ENCODE peak calls at places on chromosomes 2 and 18, in five cellular contexts. One of them, this sample, is unnamed.

GRCh38 chr2:218024336-218024735 is 21.5 kb upstream of the TNS1 start:
- DNase-seq in HL-60: no peak
- DNase-seq in left lung: peak; percentile 10
- DNase-seq in colonic mucosa: no peak
- DNase-seq in BE2C: peak; percentile 3
- DNase-seq in this sample: peak; percentile 25

GRCh38 chr2:180524458-180524857 is 455.9 kb upstream of the UBE2E3 start:
- DNase-seq in HL-60: no peak
- DNase-seq in BE2C: no peak
- DNase-seq in colonic mucosa: no peak
- DNase-seq in left lung: no peak
- DNase-seq in this sample: no peak

GRCh38 chr2:187873132-187873531 is 318.9 kb upstream of the TFPI start:
- DNase-seq in HL-60: no peak
- DNase-seq in colonic mucosa: no peak
- DNase-seq in BE2C: no peak
- DNase-seq in left lung: no peak
- DNase-seq in this sample: no peak

GRCh38 chr2:230160112-230160660 is 59.6 kb downstream of the SP110 start:
- DNase-seq in HL-60: peak; percentile 60
- DNase-seq in BE2C: peak; percentile 49
- DNase-seq in colonic mucosa: peak; percentile 53
- DNase-seq in left lung: peak; percentile 58
- DNase-seq in this sample: no peak

GRCh38 chr2:75324141-75324540 is 124.8 kb upstream of the TACR1 start:
- DNase-seq in HL-60: no peak
- DNase-seq in colonic mucosa: no peak
- DNase-seq in BE2C: no peak
- DNase-seq in left lung: no peak
- DNase-seq in this sample: no peak

GRCh38 chr2:1754046-1754445 is 9.7 kb upstream of the PXDN start:
- DNase-seq in colonic mucosa: no peak
- DNase-seq in BE2C: no peak
- DNase-seq in HL-60: no peak
- DNase-seq in left lung: no peak
- DNase-seq in this sample: no peak

GRCh38 chr18:36782710-36783109 is 46.1 kb downstream of the TPGS2 start:
- DNase-seq in BE2C: no peak
- DNase-seq in colonic mucosa: no peak
- DNase-seq in left lung: no peak
- DNase-seq in HL-60: no peak
- DNase-seq in this sample: no peak

GRCh38 chr2:165803123-165803760 is 9.2 kb upstream of the GALNT3 start:
- DNase-seq in HL-60: no peak
- DNase-seq in BE2C: no peak
- DNase-seq in left lung: no peak
- DNase-seq in colonic mucosa: peak; percentile 80
- DNase-seq in this sample: no peak

GRCh38 chr2:204517154-204517553 is 28.1 kb upstream of the PARD3B start:
- DNase-seq in colonic mucosa: no peak
- DNase-seq in HL-60: no peak
- DNase-seq in left lung: no peak
- DNase-seq in BE2C: no peak
- DNase-seq in this sample: no peak

GRCh38 chr2:143474568-143474967 is 345.3 kb downstream of the ARHGAP15 start:
- DNase-seq in left lung: no peak
- DNase-seq in BE2C: no peak
- DNase-seq in colonic mucosa: no peak
- DNase-seq in HL-60: no peak
- DNase-seq in this sample: no peak

GRCh38 chr2:219737270-219737691 is 109.9 kb downstream of the SLC4A3 start:
- DNase-seq in BE2C: no peak
- DNase-seq in left lung: no peak
- DNase-seq in colonic mucosa: no peak
- DNase-seq in HL-60: no peak
- DNase-seq in this sample: no peak

GRCh38 chr2:69013837-69014796 is 1.1 kb downstream of the ANTXR1 start:
- DNase-seq in HL-60: no peak
- DNase-seq in colonic mucosa: no peak
- DNase-seq in left lung: no peak
- DNase-seq in BE2C: no peak
- DNase-seq in this sample: no peak
- TF ChIP-seq CTCF in HL-60: no peak
- TF ChIP-seq CTCF in colonic mucosa: no peak
- TF ChIP-seq CTCF in left lung: no peak
- TF ChIP-seq CTCF in BE2C: no peak
- TF ChIP-seq CTCF in this sample: peak; percentile 11

GRCh38 chr2:193584522-193584938 is 1389.8 kb upstream of the TMEFF2 start:
- DNase-seq in left lung: no peak
- DNase-seq in HL-60: no peak
- DNase-seq in BE2C: peak; percentile 53
- DNase-seq in colonic mucosa: no peak
- DNase-seq in this sample: no peak
- TF ChIP-seq CTCF in left lung: no peak
- TF ChIP-seq CTCF in HL-60: peak; percentile 59
- TF ChIP-seq CTCF in BE2C: peak; percentile 87
- TF ChIP-seq CTCF in colonic mucosa: peak; percentile 28
- TF ChIP-seq CTCF in this sample: peak; percentile 68

GRCh38 chr2:160464017-160464416 is 29.6 kb downstream of the RBMS1 start:
- DNase-seq in HL-60: no peak
- DNase-seq in colonic mucosa: no peak
- DNase-seq in left lung: no peak
- DNase-seq in BE2C: no peak
- DNase-seq in this sample: no peak
- TF ChIP-seq CTCF in HL-60: no peak
- TF ChIP-seq CTCF in colonic mucosa: no peak
- TF ChIP-seq CTCF in left lung: no peak
- TF ChIP-seq CTCF in BE2C: no peak
- TF ChIP-seq CTCF in this sample: no peak

GRCh38 chr2:162156149-162156548 is 4.1 kb upstream of the GCG start:
- DNase-seq in BE2C: no peak
- DNase-seq in HL-60: no peak
- DNase-seq in colonic mucosa: no peak
- DNase-seq in left lung: no peak
- DNase-seq in this sample: no peak

GRCh38 chr2:162149940-162150339 is 2.1 kb downstream of the GCG start:
- DNase-seq in left lung: no peak
- DNase-seq in HL-60: no peak
- DNase-seq in BE2C: no peak
- DNase-seq in colonic mucosa: no peak
- DNase-seq in this sample: no peak

GRCh38 chr2:162153608-162154224 is 1.7 kb upstream of the GCG start:
- DNase-seq in left lung: peak; percentile 39
- DNase-seq in BE2C: peak; percentile 34
- DNase-seq in HL-60: peak; percentile 8
- DNase-seq in colonic mucosa: peak; percentile 79
- DNase-seq in this sample: no peak

GRCh38 chr2:162152147-162152546 is at the start of gene GCG:
- DNase-seq in left lung: no peak
- DNase-seq in HL-60: no peak
- DNase-seq in BE2C: no peak
- DNase-seq in colonic mucosa: no peak
- DNase-seq in this sample: no peak

GRCh38 chr2:162155093-162155492 is 3.0 kb upstream of the GCG start:
- DNase-seq in HL-60: no peak
- DNase-seq in left lung: no peak
- DNase-seq in BE2C: no peak
- DNase-seq in colonic mucosa: no peak
- DNase-seq in this sample: no peak
- TF ChIP-seq CTCF in HL-60: no peak
- TF ChIP-seq CTCF in left lung: no peak
- TF ChIP-seq CTCF in BE2C: no peak
- TF ChIP-seq CTCF in colonic mucosa: no peak
- TF ChIP-seq CTCF in this sample: no peak

GRCh38 chr2:231489990-231490389 is 25.7 kb upstream of the NCL start:
- DNase-seq in colonic mucosa: no peak
- DNase-seq in HL-60: no peak
- DNase-seq in BE2C: peak; percentile 57
- DNase-seq in left lung: no peak
- DNase-seq in this sample: no peak
- TF ChIP-seq CTCF in colonic mucosa: no peak
- TF ChIP-seq CTCF in HL-60: no peak
- TF ChIP-seq CTCF in BE2C: peak; percentile 44
- TF ChIP-seq CTCF in left lung: no peak
- TF ChIP-seq CTCF in this sample: peak; percentile 53

DNA sequence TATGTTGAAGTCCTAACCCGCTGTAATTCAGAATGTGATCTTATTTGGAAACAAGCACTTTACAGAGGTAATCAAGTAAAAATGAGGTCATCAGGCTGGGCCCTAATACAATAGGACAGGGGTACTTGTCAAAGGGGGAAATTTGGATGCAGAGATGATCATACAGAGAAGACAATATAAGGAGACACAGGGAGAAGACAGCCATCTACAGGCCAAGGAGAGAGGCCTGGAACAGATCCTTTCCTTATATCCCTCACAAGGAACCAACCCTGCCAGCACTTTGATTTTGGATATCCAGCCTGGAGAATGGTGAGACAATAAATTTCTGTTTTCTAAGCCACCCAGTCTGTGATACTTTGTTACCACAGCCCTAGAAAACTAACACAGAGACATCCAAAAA is 104.3 kb downstream of the METTL4 start:
- DNase-seq in BE2C: no peak
- DNase-seq in colonic mucosa: no peak
- DNase-seq in HL-60: no peak
- DNase-seq in left lung: no peak
- DNase-seq in this sample: no peak
- TF ChIP-seq CTCF in BE2C: no peak
- TF ChIP-seq CTCF in colonic mucosa: no peak
- TF ChIP-seq CTCF in HL-60: no peak
- TF ChIP-seq CTCF in left lung: no peak
- TF ChIP-seq CTCF in this sample: no peak

DNA sequence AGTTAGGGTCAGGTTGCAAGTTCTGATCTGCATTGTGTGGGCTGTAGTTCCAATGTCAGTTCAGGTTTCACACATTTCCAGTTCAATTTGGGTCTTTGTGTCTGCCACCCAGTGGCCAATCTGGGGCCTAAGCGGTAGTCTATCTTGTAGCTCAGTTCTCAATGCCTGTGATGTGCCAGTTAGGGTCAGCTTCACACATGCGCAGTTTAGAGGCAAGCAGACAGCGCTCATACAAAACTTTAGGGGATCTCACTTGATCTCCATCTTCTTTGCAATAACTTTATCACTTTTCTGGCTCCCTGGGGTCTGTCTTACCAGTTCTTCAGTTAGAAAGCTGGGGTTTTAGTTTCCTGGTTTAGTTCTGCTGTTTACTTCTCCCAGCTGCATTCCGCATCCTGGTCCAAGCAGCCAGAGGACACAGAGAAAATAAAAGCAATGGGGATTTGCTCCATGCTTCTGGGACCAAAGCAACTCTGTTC is 11.0 kb upstream of the ZNF24 start:
- DNase-seq in BE2C: peak; percentile 63
- DNase-seq in HL-60: peak; percentile 51
- DNase-seq in left lung: peak; percentile 60
- DNase-seq in colonic mucosa: peak; percentile 68
- DNase-seq in this sample: no peak
- TF ChIP-seq CTCF in BE2C: peak; percentile 73
- TF ChIP-seq CTCF in HL-60: peak; percentile 76
- TF ChIP-seq CTCF in left lung: peak; percentile 72
- TF ChIP-seq CTCF in colonic mucosa: peak; percentile 66
- TF ChIP-seq CTCF in this sample: peak; percentile 81

GRCh38 chr2:202588647-202589581 is 45.9 kb upstream of the FAM117B start:
- DNase-seq in HL-60: peak; percentile 22
- DNase-seq in left lung: peak; percentile 66
- DNase-seq in BE2C: peak; percentile 80
- DNase-seq in colonic mucosa: peak; percentile 79
- DNase-seq in this sample: no peak
- TF ChIP-seq CTCF in HL-60: peak; percentile 91
- TF ChIP-seq CTCF in left lung: peak; percentile 89
- TF ChIP-seq CTCF in BE2C: peak; percentile 97
- TF ChIP-seq CTCF in colonic mucosa: peak; percentile 93
- TF ChIP-seq CTCF in this sample: peak; percentile 93

DNA sequence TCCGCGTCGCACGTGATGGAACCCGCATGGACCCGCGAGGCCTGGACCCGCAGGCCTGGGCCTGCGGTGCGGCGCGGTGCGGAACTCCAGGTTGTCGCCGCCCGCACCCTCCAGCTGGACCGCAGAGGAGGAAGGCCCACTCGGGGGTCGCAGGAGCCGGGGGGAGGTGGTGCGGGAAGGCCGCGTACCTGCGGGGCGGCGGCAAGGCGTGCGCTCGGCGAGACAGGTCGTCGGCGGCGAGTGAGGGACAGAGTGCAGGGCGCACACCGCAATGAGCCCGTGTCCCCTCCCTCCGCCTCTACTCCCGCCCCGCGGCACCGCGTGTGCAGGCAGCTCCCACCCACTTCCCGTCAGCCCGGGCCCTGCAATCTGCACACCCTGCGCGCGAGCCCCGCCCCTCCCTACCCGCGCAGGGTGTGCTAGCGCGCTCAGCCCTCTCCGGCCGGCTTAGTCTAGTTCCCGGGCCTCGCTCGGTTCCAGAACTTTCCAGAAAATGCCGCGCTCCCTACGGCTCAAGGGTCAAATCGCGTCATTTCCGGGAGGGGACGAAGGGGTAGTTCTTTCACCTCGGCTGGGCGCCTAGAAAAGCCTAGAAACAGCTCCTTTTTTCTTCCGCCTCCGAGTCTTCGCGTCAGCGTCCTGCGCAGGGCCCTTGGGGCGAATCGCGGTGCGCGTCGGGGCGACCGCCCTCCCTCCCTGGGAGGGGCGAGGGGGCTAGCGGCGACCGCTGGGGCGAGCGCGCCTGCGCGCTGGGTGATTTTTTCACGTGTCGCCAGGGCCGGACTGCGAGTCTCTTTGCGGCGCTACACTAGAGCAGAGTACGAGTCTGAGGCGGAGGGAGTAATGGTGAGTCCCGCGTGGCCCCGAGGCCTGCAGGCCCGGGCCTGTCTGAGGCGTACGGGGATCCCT is at the start of the genes HSPD1 and HSPE1:
- DNase-seq in HL-60: peak; percentile 97
- DNase-seq in BE2C: peak; percentile 98
- DNase-seq in left lung: peak; percentile 99
- DNase-seq in colonic mucosa: peak; percentile 100
- DNase-seq in this sample: peak; percentile 97
- TF ChIP-seq CTCF in HL-60: no peak
- TF ChIP-seq CTCF in BE2C: no peak
- TF ChIP-seq CTCF in left lung: no peak
- TF ChIP-seq CTCF in colonic mucosa: no peak
- TF ChIP-seq CTCF in this sample: no peak

This sample was measured in type B pancreatic cell.